ENCODE peak calls at places on chromosomes 11 and 22, in ten cellular contexts. One of them, this sample, is unnamed.

GRCh38 chr11:102172127-102172848 is 62.0 kb downstream of the YAP1 start:
- DNase-seq in fibroblast of pulmonary artery: peak
- DNase-seq in IMR-90: peak
- DNase-seq in astrocyte: peak
- DNase-seq in psoas muscle: peak
- DNase-seq in mesenchymal stem cell: peak
- DNase-seq in cardiac fibroblast: peak
- DNase-seq in coronary artery: no peak
- DNase-seq in lower lobe of right lung: no peak
- DNase-seq in MM.1S: no peak
- DNase-seq in this sample: no peak

GRCh38 chr11:1557904-1558831 is 13.9 kb downstream of the DUSP8 start:
- DNase-seq in astrocyte: peak
- DNase-seq in cardiac fibroblast: peak
- DNase-seq in MM.1S: no peak
- DNase-seq in coronary artery: peak
- DNase-seq in mesenchymal stem cell: peak
- DNase-seq in IMR-90: peak
- DNase-seq in lower lobe of right lung: peak
- DNase-seq in psoas muscle: peak
- DNase-seq in fibroblast of pulmonary artery: peak
- DNase-seq in this sample: peak

GRCh38 chr22:17117890-17118289 is 3.3 kb downstream of the TMEM121B start:
- DNase-seq in coronary artery: no peak
- DNase-seq in IMR-90: no peak
- DNase-seq in cardiac fibroblast: no peak
- DNase-seq in lower lobe of right lung: no peak
- DNase-seq in astrocyte: no peak
- DNase-seq in mesenchymal stem cell: no peak
- DNase-seq in fibroblast of pulmonary artery: no peak
- DNase-seq in psoas muscle: no peak
- DNase-seq in MM.1S: no peak
- DNase-seq in this sample: no peak

GRCh38 chr11:46597609-46598219 is 3.9 kb upstream of the AMBRA1 start:
- DNase-seq in coronary artery: no peak
- DNase-seq in psoas muscle: no peak
- DNase-seq in astrocyte: peak
- DNase-seq in lower lobe of right lung: no peak
- DNase-seq in fibroblast of pulmonary artery: peak
- DNase-seq in mesenchymal stem cell: peak
- DNase-seq in MM.1S: no peak
- DNase-seq in IMR-90: peak
- DNase-seq in cardiac fibroblast: peak
- DNase-seq in this sample: no peak

GRCh38 chr22:35572552-35572951 is 31.9 kb downstream of the RASD2 start:
- DNase-seq in astrocyte: no peak
- DNase-seq in lower lobe of right lung: no peak
- DNase-seq in cardiac fibroblast: no peak
- DNase-seq in coronary artery: no peak
- DNase-seq in fibroblast of pulmonary artery: no peak
- DNase-seq in IMR-90: no peak
- DNase-seq in mesenchymal stem cell: no peak
- DNase-seq in MM.1S: no peak
- DNase-seq in psoas muscle: no peak
- DNase-seq in this sample: no peak

GRCh38 chr11:31110825-31111224 is 258.7 kb downstream of the DCDC1 start:
- DNase-seq in coronary artery: no peak
- DNase-seq in fibroblast of pulmonary artery: peak
- DNase-seq in cardiac fibroblast: no peak
- DNase-seq in IMR-90: no peak
- DNase-seq in MM.1S: no peak
- DNase-seq in lower lobe of right lung: no peak
- DNase-seq in mesenchymal stem cell: no peak
- DNase-seq in psoas muscle: no peak
- DNase-seq in astrocyte: no peak
- DNase-seq in this sample: no peak

GRCh38 chr22:35022291-35022690 is 43.7 kb upstream of the ISX start:
- DNase-seq in coronary artery: no peak
- DNase-seq in lower lobe of right lung: no peak
- DNase-seq in mesenchymal stem cell: no peak
- DNase-seq in fibroblast of pulmonary artery: no peak
- DNase-seq in IMR-90: no peak
- DNase-seq in MM.1S: no peak
- DNase-seq in astrocyte: no peak
- DNase-seq in cardiac fibroblast: no peak
- DNase-seq in psoas muscle: no peak
- DNase-seq in this sample: no peak

GRCh38 chr22:39299829-39300178 is 19.6 kb downstream of the RPL3 start:
- DNase-seq in fibroblast of pulmonary artery: no peak
- DNase-seq in IMR-90: no peak
- DNase-seq in lower lobe of right lung: no peak
- DNase-seq in MM.1S: no peak
- DNase-seq in astrocyte: no peak
- DNase-seq in coronary artery: no peak
- DNase-seq in cardiac fibroblast: peak
- DNase-seq in mesenchymal stem cell: peak
- DNase-seq in psoas muscle: no peak
- DNase-seq in this sample: no peak

GRCh38 chr11:77475206-77475605 is 1.3 kb upstream of the PAK1 start:
- DNase-seq in astrocyte: no peak
- DNase-seq in psoas muscle: no peak
- DNase-seq in IMR-90: no peak
- DNase-seq in cardiac fibroblast: no peak
- DNase-seq in mesenchymal stem cell: no peak
- DNase-seq in coronary artery: no peak
- DNase-seq in MM.1S: no peak
- DNase-seq in lower lobe of right lung: no peak
- DNase-seq in fibroblast of pulmonary artery: no peak
- DNase-seq in this sample: no peak

GRCh38 chr11:43582024-43582836 is 98.3 kb upstream of the HSD17B12 start:
- DNase-seq in fibroblast of pulmonary artery: no peak
- DNase-seq in coronary artery: no peak
- DNase-seq in psoas muscle: no peak
- DNase-seq in cardiac fibroblast: no peak
- DNase-seq in astrocyte: no peak
- DNase-seq in MM.1S: no peak
- DNase-seq in IMR-90: no peak
- DNase-seq in mesenchymal stem cell: no peak
- DNase-seq in lower lobe of right lung: no peak
- DNase-seq in this sample: no peak
- H3K4me3 ChIP-seq in fibroblast of pulmonary artery: no peak
- H3K4me3 ChIP-seq in coronary artery: no peak
- H3K4me3 ChIP-seq in psoas muscle: peak
- H3K4me3 ChIP-seq in cardiac fibroblast: no peak
- H3K4me3 ChIP-seq in astrocyte: no peak
- H3K4me3 ChIP-seq in MM.1S: no peak
- H3K4me3 ChIP-seq in IMR-90: no peak
- H3K4me3 ChIP-seq in mesenchymal stem cell: no peak
- H3K4me3 ChIP-seq in lower lobe of right lung: no peak
- H3K4me3 ChIP-seq in this sample: peak

GRCh38 chr11:130120045-130120444 is 39.5 kb upstream of the ST14 start:
- DNase-seq in psoas muscle: no peak
- DNase-seq in cardiac fibroblast: no peak
- DNase-seq in astrocyte: no peak
- DNase-seq in fibroblast of pulmonary artery: no peak
- DNase-seq in coronary artery: no peak
- DNase-seq in IMR-90: no peak
- DNase-seq in MM.1S: no peak
- DNase-seq in mesenchymal stem cell: no peak
- DNase-seq in lower lobe of right lung: no peak
- DNase-seq in this sample: no peak

GRCh38 chr11:130121430-130121978 is 38.1 kb upstream of the ST14 start:
- DNase-seq in cardiac fibroblast: peak
- DNase-seq in psoas muscle: no peak
- DNase-seq in fibroblast of pulmonary artery: peak
- DNase-seq in coronary artery: no peak
- DNase-seq in IMR-90: peak
- DNase-seq in lower lobe of right lung: no peak
- DNase-seq in MM.1S: no peak
- DNase-seq in mesenchymal stem cell: peak
- DNase-seq in astrocyte: peak
- DNase-seq in this sample: peak

GRCh38 chr11:130124096-130124495 is 35.5 kb upstream of the ST14 start:
- DNase-seq in coronary artery: peak
- DNase-seq in lower lobe of right lung: peak
- DNase-seq in mesenchymal stem cell: peak
- DNase-seq in MM.1S: no peak
- DNase-seq in astrocyte: peak
- DNase-seq in psoas muscle: peak
- DNase-seq in cardiac fibroblast: peak
- DNase-seq in fibroblast of pulmonary artery: peak
- DNase-seq in IMR-90: peak
- DNase-seq in this sample: peak

GRCh38 chr11:130123414-130124040 is 36.1 kb upstream of the ST14 start:
- DNase-seq in lower lobe of right lung: no peak
- DNase-seq in coronary artery: no peak
- DNase-seq in mesenchymal stem cell: no peak
- DNase-seq in astrocyte: no peak
- DNase-seq in cardiac fibroblast: no peak
- DNase-seq in psoas muscle: no peak
- DNase-seq in MM.1S: no peak
- DNase-seq in IMR-90: no peak
- DNase-seq in fibroblast of pulmonary artery: no peak
- DNase-seq in this sample: no peak

DNA sequence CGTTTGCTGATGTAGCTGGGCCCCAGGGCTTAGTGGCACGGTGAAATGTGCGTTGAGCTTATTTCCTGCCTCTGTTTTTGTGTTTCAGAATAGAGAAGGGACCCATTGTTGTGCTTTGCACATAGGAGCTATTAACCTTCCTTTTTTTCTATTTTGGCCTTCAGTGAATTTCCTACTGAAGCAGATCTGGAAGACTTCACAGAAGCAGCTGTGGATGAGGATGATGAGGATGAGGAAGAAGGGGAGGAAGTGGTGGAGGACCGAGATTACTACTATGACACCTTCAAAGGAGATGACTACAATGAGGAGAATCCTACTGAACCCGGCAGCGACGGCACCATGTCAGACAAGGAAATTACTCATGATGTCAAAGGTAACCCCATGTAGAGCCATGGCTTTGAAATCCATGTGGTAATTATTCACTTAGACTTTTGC is 37.4 kb upstream of the ST14 start:
- DNase-seq in psoas muscle: no peak
- DNase-seq in cardiac fibroblast: peak
- DNase-seq in astrocyte: no peak
- DNase-seq in MM.1S: no peak
- DNase-seq in IMR-90: no peak
- DNase-seq in mesenchymal stem cell: no peak
- DNase-seq in fibroblast of pulmonary artery: no peak
- DNase-seq in lower lobe of right lung: no peak
- DNase-seq in coronary artery: no peak
- DNase-seq in this sample: no peak
- H3K4me3 ChIP-seq in psoas muscle: no peak
- H3K4me3 ChIP-seq in cardiac fibroblast: no peak
- H3K4me3 ChIP-seq in astrocyte: no peak
- H3K4me3 ChIP-seq in MM.1S: no peak
- H3K4me3 ChIP-seq in IMR-90: no peak
- H3K4me3 ChIP-seq in mesenchymal stem cell: no peak
- H3K4me3 ChIP-seq in fibroblast of pulmonary artery: no peak
- H3K4me3 ChIP-seq in lower lobe of right lung: no peak
- H3K4me3 ChIP-seq in coronary artery: no peak
- H3K4me3 ChIP-seq in this sample: no peak

GRCh38 chr11:5626191-5626590 is 1.4 kb downstream of the TRIM34 start:
- DNase-seq in astrocyte: no peak
- DNase-seq in cardiac fibroblast: peak
- DNase-seq in coronary artery: no peak
- DNase-seq in psoas muscle: no peak
- DNase-seq in lower lobe of right lung: no peak
- DNase-seq in fibroblast of pulmonary artery: peak
- DNase-seq in MM.1S: no peak
- DNase-seq in mesenchymal stem cell: peak
- DNase-seq in IMR-90: peak
- DNase-seq in this sample: no peak

GRCh38 chr11:5631426-5631825 is 6.6 kb downstream of the TRIM34 start:
- DNase-seq in lower lobe of right lung: no peak
- DNase-seq in astrocyte: no peak
- DNase-seq in cardiac fibroblast: no peak
- DNase-seq in MM.1S: no peak
- DNase-seq in coronary artery: no peak
- DNase-seq in psoas muscle: no peak
- DNase-seq in mesenchymal stem cell: no peak
- DNase-seq in fibroblast of pulmonary artery: no peak
- DNase-seq in IMR-90: no peak
- DNase-seq in this sample: no peak

DNA sequence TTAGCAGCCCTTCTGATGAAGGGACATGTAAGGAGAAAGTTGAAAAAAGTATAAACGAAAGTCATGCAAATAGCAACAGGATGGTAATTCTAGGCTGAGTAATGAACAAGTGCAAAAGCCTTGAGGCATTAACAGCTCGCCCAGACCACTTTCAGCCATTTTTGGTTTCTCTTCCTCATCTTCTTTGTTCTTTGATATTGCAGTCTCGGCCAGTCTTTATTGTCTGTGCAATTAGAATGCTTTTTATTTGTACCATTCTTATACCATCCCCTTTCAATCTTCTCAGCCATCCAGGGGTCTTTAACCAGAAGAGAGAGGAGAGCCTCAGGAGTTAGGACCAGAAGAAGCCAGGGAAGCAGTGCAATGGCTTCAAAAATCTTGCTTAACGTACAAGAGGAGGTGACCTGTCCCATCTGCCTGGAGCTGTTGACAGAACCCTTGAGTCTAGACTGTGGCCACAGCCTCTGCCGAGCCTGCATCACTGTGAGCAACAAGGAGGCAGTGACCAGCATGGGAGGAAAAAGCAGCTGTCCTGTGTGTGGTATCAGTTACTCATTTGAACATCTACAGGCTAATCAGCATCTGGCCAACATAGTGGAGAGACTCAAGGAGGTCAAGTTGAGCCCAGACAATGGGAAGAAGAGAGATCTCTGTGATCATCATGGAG is 7.3 kb downstream of the TRIM34 start:
- DNase-seq in mesenchymal stem cell: no peak
- DNase-seq in coronary artery: no peak
- DNase-seq in cardiac fibroblast: no peak
- DNase-seq in fibroblast of pulmonary artery: no peak
- DNase-seq in astrocyte: no peak
- DNase-seq in MM.1S: peak
- DNase-seq in psoas muscle: no peak
- DNase-seq in IMR-90: no peak
- DNase-seq in lower lobe of right lung: no peak
- DNase-seq in this sample: no peak
- H3K4me3 ChIP-seq in mesenchymal stem cell: no peak
- H3K4me3 ChIP-seq in coronary artery: no peak
- H3K4me3 ChIP-seq in cardiac fibroblast: no peak
- H3K4me3 ChIP-seq in fibroblast of pulmonary artery: no peak
- H3K4me3 ChIP-seq in astrocyte: no peak
- H3K4me3 ChIP-seq in MM.1S: no peak
- H3K4me3 ChIP-seq in psoas muscle: no peak
- H3K4me3 ChIP-seq in IMR-90: no peak
- H3K4me3 ChIP-seq in lower lobe of right lung: no peak
- H3K4me3 ChIP-seq in this sample: no peak

GRCh38 chr22:20964799-20965103 is 2.3 kb upstream of the AIFM3 start:
- DNase-seq in coronary artery: no peak
- DNase-seq in mesenchymal stem cell: no peak
- DNase-seq in fibroblast of pulmonary artery: no peak
- DNase-seq in MM.1S: no peak
- DNase-seq in lower lobe of right lung: no peak
- DNase-seq in astrocyte: no peak
- DNase-seq in psoas muscle: no peak
- DNase-seq in cardiac fibroblast: no peak
- DNase-seq in IMR-90: no peak
- DNase-seq in this sample: no peak
- H3K4me3 ChIP-seq in coronary artery: peak
- H3K4me3 ChIP-seq in mesenchymal stem cell: no peak
- H3K4me3 ChIP-seq in fibroblast of pulmonary artery: peak
- H3K4me3 ChIP-seq in MM.1S: peak
- H3K4me3 ChIP-seq in lower lobe of right lung: peak
- H3K4me3 ChIP-seq in astrocyte: peak
- H3K4me3 ChIP-seq in psoas muscle: peak
- H3K4me3 ChIP-seq in cardiac fibroblast: peak
- H3K4me3 ChIP-seq in IMR-90: peak
- H3K4me3 ChIP-seq in this sample: peak

This sample was measured in skeletal muscle cell.